ENCODE peak calls at places on chromosome 5, in four cellular contexts. F is lower leg skin, N is tibial nerve, J is A549. I is an unnamed sample.

GRCh38 chr5:131630963-131631350 is 4.1 kb downstream of the RAPGEF6 start:
- DNase-seq in F (no peak), J (no peak), N (no peak), I (no peak)

GRCh38 chr5:89728750-89729149 is 680.8 kb downstream of the CETN3 start:
- DNase-seq in J (no peak), N (peak; percentile 62), F (peak; percentile 39), I (no peak)

GRCh38 chr5:98872679-98873078 is 56.1 kb downstream of the CHD1 start:
- DNase-seq in J (no peak), F (no peak), N (no peak), I (no peak)

GRCh38 chr5:160458971-160459800 is 37.5 kb downstream of the PTTG1 start:
- DNase-seq in N (no peak), F (no peak), J (no peak), I (no peak)

GRCh38 chr5:60287174-60287771 is 393.7 kb upstream of the PDE4D start:
- DNase-seq in F (no peak), J (peak; percentile 88), N (no peak), I (no peak)

GRCh38 chr5:33494476-33494875 is 53.7 kb downstream of the TARS1 start:
- DNase-seq in J (no peak), N (no peak), F (no peak), I (no peak)

GRCh38 chr5:148791334-148791667 is 35.1 kb upstream of the ADRB2 start:
- DNase-seq in J (no peak), N (no peak), F (no peak), I (no peak)

GRCh38 chr5:178797101-178797521 is 62.6 kb upstream of the ZNF354B start:
- DNase-seq in F (no peak), N (no peak), J (no peak), I (no peak)

GRCh38 chr5:9337908-9338307 is 208.0 kb downstream of the SEMA5A start:
- DNase-seq in N (no peak), J (no peak), F (no peak), I (no peak)

GRCh38 chr5:178529080-178529479 is 61.1 kb downstream of the COL23A1 start:
- DNase-seq in F (no peak), N (no peak), J (no peak), I (no peak)

GRCh38 chr5:149646564-149646963 is 65.3 kb downstream of the ARHGEF37 start:
- DNase-seq in F (no peak), J (no peak), N (no peak), I (no peak)

GRCh38 chr5:135875567-135875966 is 20.1 kb downstream of the IL9 start:
- DNase-seq in N (no peak), F (no peak), J (no peak), I (no peak)

GRCh38 chr5:91177639-91178038 is 205.5 kb downstream of the ARRDC3 start:
- DNase-seq in J (no peak), F (no peak), N (no peak), I (no peak)

GRCh38 chr5:127001621-127002296 is 28.6 kb downstream of the MARCHF3 start:
- DNase-seq in J (peak; percentile 13), N (no peak), F (no peak), I (no peak)

GRCh38 chr5:24804221-24804681 is 159.5 kb upstream of the CDH10 start:
- DNase-seq in J (no peak), F (no peak), N (no peak), I (no peak)

GRCh38 chr5:127757576-127757975 is 54.4 kb downstream of the CCDC192 start:
- DNase-seq in N (no peak), J (peak; percentile 76), F (no peak), I (no peak)

GRCh38 chr5:37501152-37501551 is 122.0 kb downstream of the WDR70 start:
- DNase-seq in F (no peak), N (no peak), J (peak; percentile 7), I (no peak)

GRCh38 chr5:27472875-27473274 is 434.5 kb upstream of the CDH9 start:
- DNase-seq in J (peak; percentile 62), N (no peak), F (no peak), I (no peak)

GRCh38 chr5:14164164-14164720 is 21.1 kb downstream of the TRIO start:
- DNase-seq in J (no peak), N (no peak), F (no peak), I (no peak)

GRCh38 chr5:72956324-72957140 is 691 bp downstream of the FCHO2 start:
- DNase-seq in N (peak; percentile 54), J (peak; percentile 59), F (peak; percentile 56), I (peak; percentile 91)

GRCh38 chr5:99543841-99544240 is 615.0 kb upstream of the CHD1 start:
- DNase-seq in N (peak; percentile 6), J (no peak), F (no peak), I (no peak)

GRCh38 chr5:155082401-155082800 is 68.8 kb downstream of the KIF4B start:
- DNase-seq in J (peak; percentile 43), N (no peak), F (no peak), I (no peak)

GRCh38 chr5:68911840-68912690 is 181.7 kb upstream of the SLC30A5 start:
- DNase-seq in F (no peak), N (no peak), J (no peak), I (no peak)

GRCh38 chr5:39726467-39726866 is 301.7 kb upstream of the DAB2 start:
- DNase-seq in N (no peak), J (no peak), F (no peak), I (no peak)

GRCh38 chr5:74182603-74183002 is 457.9 kb downstream of the ENC1 start:
- DNase-seq in N (no peak), J (no peak), F (no peak), I (no peak)

GRCh38 chr5:106306313-106307028 is 1364.3 kb downstream of the EFNA5 start:
- DNase-seq in J (no peak), F (no peak), N (no peak), I (no peak)

GRCh38 chr5:94705427-94705826 is 87.0 kb downstream of the SLF1 start:
- DNase-seq in N (no peak), J (no peak), F (no peak), I (no peak)

GRCh38 chr5:9553561-9553960 is 7.7 kb upstream of the SEMA5A start:
- DNase-seq in J (no peak), N (no peak), F (no peak), I (no peak)

GRCh38 chr5:138651767-138652117 is 76.5 kb upstream of the HSPA9 start:
- DNase-seq in J (no peak), N (no peak), F (no peak), I (no peak)

GRCh38 chr5:109907751-109908150 is 218.0 kb downstream of the MAN2A1 start:
- DNase-seq in N (peak; percentile 23), J (no peak), F (no peak), I (no peak)

GRCh38 chr5:74310386-74310785 is 330.1 kb downstream of the ENC1 start:
- DNase-seq in N (no peak), J (no peak), F (no peak), I (no peak)

GRCh38 chr5:68110264-68110663 is 105.3 kb upstream of the PIK3R1 start:
- DNase-seq in N (no peak), J (no peak), F (no peak), I (no peak)

GRCh38 chr5:72633041-72633445 is 125.8 kb upstream of the ZNF366 start:
- DNase-seq in N (no peak), J (no peak), F (no peak), I (no peak)

GRCh38 chr5:128825826-128826225 is 139.5 kb upstream of the SLC27A6 start:
- DNase-seq in N (no peak), F (no peak), J (no peak), I (no peak)

GRCh38 chr5:41871866-41872265 is 1.6 kb upstream of the OXCT1 start:
- DNase-seq in N (no peak), J (no peak), F (peak; percentile 43), I (no peak)

GRCh38 chr5:41869150-41869738 is 981 bp downstream of the OXCT1 start:
- DNase-seq in N (peak; percentile 61), J (no peak), F (peak; percentile 24), I (peak; percentile 90)

GRCh38 chr5:41874512-41875060 is 4.4 kb upstream of the OXCT1 start:
- DNase-seq in J (no peak), N (no peak), F (no peak), I (no peak)

GRCh38 chr5:41870621-41871048 is 410 bp upstream of the OXCT1 start:
- DNase-seq in N (no peak), F (no peak), J (no peak), I (no peak)

DNA sequence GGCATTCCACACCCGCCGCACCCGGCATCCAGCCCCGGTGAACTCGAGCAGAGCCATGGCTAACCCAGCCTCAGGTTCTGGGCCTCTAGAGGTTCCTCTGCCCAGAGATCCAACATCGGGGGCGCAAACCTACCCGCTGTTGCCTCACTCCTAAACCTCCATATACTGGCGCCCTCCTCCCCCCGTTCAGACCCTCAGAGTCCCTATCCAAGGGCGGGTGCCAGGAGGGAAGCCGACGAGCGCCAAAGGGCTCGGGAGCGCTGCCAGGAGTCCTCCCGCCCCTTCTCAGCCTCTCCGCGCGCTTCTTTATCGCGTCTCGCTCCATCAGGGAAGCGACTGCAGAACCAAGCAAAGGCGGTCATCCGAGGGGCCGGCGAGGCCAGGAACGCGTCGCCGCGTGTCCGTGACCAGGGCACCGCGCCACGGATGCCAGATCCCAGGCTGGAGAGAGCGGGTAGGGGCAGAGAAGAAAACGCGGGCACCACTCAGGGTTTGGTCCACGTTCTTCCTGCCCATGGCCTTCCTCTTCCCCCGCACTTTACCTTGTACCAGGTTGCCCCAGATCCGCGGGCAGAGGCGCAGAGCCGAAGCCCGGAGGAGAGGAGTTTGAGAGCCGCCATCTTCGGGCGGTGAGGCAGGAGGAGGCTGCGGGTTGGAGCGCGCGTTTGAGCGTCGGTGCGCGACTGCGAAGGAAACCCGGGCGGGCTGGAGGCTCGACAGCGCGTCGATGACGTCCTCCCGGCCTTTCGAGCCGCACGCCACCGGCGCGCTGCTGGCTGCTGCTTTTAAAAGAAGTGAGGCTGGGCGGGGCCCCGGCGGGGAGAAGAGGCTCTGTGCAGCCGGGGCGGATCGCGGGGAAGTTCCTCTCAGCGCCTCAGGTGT is at the start of gene OXCT1:
- DNase-seq in J (peak; percentile 49), N (peak; percentile 57), F (peak; percentile 77), I (peak; percentile 85)
- TF ChIP-seq POLR2A in J (no peak), N (peak; percentile 60), F (no peak), I (peak; percentile 80)

GRCh38 chr5:1229822-1230221 is 4.6 kb downstream of the SLC6A18 start:
- DNase-seq in J (no peak), N (no peak), F (no peak), I (no peak)
- TF ChIP-seq CTCF in J (no peak), N (no peak), F (no peak), I (no peak)

DNA sequence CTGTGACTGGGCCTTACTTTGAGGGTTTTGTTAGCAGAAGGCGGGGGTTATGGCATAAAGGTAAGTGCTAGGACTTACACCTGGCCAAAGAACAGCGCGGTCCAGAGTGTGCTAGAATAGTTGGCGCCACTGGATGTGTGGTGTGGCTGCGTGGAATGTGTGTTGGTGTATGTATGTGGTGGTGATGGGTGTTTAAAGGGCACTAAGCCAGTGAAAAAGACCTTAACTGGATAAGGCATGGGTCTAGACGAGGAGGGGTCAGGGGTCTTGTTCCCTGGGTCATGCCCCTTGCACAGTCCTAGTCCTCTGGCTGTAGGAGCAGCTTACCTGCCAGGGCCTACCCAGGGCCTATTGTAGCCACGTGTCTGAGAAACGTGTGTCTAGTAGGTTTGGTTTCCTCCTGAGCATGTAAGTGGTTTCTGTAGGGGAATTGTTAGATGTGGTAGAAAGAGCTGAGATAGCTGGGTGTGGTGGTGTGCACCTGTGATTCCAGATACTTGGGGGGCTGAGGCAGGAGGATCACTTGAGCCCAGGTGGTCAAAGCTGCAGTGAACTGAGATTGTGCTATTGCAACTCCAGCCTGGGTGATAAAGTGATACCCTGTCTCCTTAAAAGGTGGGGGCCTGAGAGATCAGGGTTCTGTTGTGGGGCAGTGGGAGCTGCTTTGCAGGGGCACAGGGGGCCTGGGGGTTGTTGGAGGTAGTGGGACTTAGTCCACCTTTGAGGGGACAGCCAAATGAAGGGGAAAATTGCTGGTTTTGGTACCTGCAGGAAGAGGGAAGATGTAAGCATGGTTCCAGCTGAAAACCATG is 55.2 kb downstream of the HSPA4 start:
- DNase-seq in J (no peak), N (no peak), F (no peak), I (no peak)
- TF ChIP-seq POLR2A in J (no peak), N (no peak), F (no peak), I (no peak)

GRCh38 chr5:150692276-150692675 is 8.6 kb downstream of the RBM22 start:
- DNase-seq in J (no peak), N (no peak), F (no peak), I (no peak)
- TF ChIP-seq CTCF in J (no peak), N (no peak), F (no peak), I (no peak)

I was measured in upper lobe of left lung.